ENCODE peak calls at places on chromosomes 4 and X, in eight cellular contexts. A, L, M, P, B, H, I and R are unnamed samples.

GRCh38 chrX:112865464-112866025 is 24.9 kb upstream of the AMOT start:
- DNase-seq in A (no peak), L (no peak), M (no peak), P (no peak), B (no peak), H (no peak), I (no peak), R (no peak)

GRCh38 chr4:185343726-185344581 is 51.8 kb downstream of the LRP2BP start:
- DNase-seq in A (no peak), L (no peak), M (peak), P (peak), B (no peak), H (peak), I (no peak), R (peak)

GRCh38 chr4:45944000-45944399 is 179.9 kb downstream of the GABRG1 start:
- DNase-seq in A (peak), L (no peak), M (no peak), P (no peak), B (no peak), H (no peak), I (no peak), R (no peak)

GRCh38 chr4:14596904-14597303 is 405.4 kb upstream of the CPEB2 start:
- DNase-seq in A (peak), L (no peak), M (no peak), P (no peak), B (no peak), H (no peak), I (no peak), R (no peak)

GRCh38 chrX:56233682-56234081 is 1.5 kb downstream of the KLF8 start:
- DNase-seq in A (no peak), L (peak), M (peak), P (peak), B (no peak), H (peak), I (peak), R (peak)

GRCh38 chr4:69239777-69240176 is 25.2 kb upstream of the UGT2B11 start:
- DNase-seq in A (no peak), L (no peak), M (no peak), P (no peak), B (no peak), H (no peak), I (no peak), R (no peak)

GRCh38 chrX:133838761-133839676 is 146.4 kb downstream of the GPC3 start:
- DNase-seq in A (peak), L (peak), M (no peak), P (peak), B (no peak), H (peak), I (no peak), R (no peak)

GRCh38 chr4:150942539-150942938 is 72.5 kb downstream of the LRBA start:
- DNase-seq in A (no peak), L (no peak), M (no peak), P (no peak), B (no peak), H (no peak), I (no peak), R (no peak)

GRCh38 chr4:175166020-175166419 is 247.9 kb downstream of the ADAM29 start:
- DNase-seq in A (no peak), L (no peak), M (no peak), P (no peak), B (no peak), H (no peak), I (no peak), R (no peak)

GRCh38 chrX:121781991-121782390 is 734.6 kb downstream of the GLUD2 start:
- DNase-seq in A (no peak), L (no peak), M (no peak), P (no peak), B (no peak), H (no peak), I (no peak), R (no peak)

GRCh38 chrX:96407501-96407900 is 277.1 kb upstream of the DIAPH2 start:
- DNase-seq in A (peak), L (peak), M (no peak), P (peak), B (no peak), H (peak), I (no peak), R (no peak)

GRCh38 chrX:133645977-133646750 is 230.9 kb upstream of the GPC4 start:
- DNase-seq in A (no peak), L (peak), M (no peak), P (peak), B (no peak), H (peak), I (no peak), R (no peak)

GRCh38 chr4:147984778-147985138 is 252.9 kb downstream of the ARHGAP10 start:
- DNase-seq in A (no peak), L (no peak), M (no peak), P (no peak), B (no peak), H (no peak), I (no peak), R (no peak)

GRCh38 chrX:14064632-14065432 is 35.1 kb upstream of the GEMIN8 start:
- DNase-seq in A (peak), L (peak), M (no peak), P (peak), B (no peak), H (peak), I (no peak), R (no peak)

GRCh38 chr4:2791518-2792395 is 1.1 kb upstream of the SH3BP2 start:
- DNase-seq in A (no peak), L (no peak), M (peak), P (no peak), B (no peak), H (no peak), I (no peak), R (no peak)

GRCh38 chrX:133497356-133497755 is 82.1 kb upstream of the GPC4 start:
- DNase-seq in A (no peak), L (no peak), M (no peak), P (no peak), B (no peak), H (no peak), I (no peak), R (no peak)

GRCh38 chr4:44487341-44487740 is 38.7 kb upstream of the KCTD8 start:
- DNase-seq in A (peak), L (no peak), M (no peak), P (peak), B (no peak), H (peak), I (no peak), R (no peak)

DNA sequence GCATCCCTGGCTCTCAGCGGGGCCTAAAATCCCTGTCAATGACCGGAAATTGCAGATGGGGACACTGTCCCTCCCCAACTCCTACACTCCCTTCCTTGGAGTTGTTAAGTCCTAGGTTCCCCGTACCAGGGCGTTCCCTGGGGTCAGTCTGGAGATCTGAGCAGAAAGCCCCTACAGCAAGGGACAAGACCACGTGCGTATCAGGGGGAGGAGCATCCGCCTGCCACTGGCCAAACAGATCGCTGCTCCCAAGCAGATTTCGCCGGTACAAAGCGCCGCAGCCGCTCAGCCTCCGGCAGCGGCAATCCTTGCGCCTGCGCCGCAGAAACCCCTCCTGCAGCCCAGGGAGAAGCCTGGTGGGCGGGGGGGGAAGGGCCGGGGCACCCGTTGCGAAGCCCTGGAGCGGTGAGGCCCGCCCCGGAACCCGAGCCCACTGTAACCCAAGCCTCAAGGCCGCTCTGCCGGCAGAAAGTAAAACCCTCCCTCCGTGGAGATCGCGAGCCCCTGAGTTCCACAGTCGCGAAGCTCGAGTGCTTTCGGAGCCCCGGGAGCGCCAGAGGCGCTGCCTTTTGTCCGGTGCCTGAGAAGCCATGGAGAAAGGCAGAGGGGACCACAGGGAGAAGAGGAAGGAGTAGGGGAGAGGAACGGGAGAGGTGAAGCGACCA is 2.7 kb downstream of the CRMP1 start:
- DNase-seq in A (no peak), L (peak), M (peak), P (no peak), B (no peak), H (no peak), I (no peak), R (no peak)
- H3K4me3 ChIP-seq in A (no peak), L (no peak), M (no peak), P (no peak), B (no peak), H (no peak), I (peak), R (no peak)

GRCh38 chrX:68919707-68920106 is 90.9 kb downstream of the EFNB1 start:
- DNase-seq in A (no peak), L (no peak), M (no peak), P (no peak), B (no peak), H (no peak), I (no peak), R (no peak)

GRCh38 chrX:68917799-68918198 is 89.0 kb downstream of the EFNB1 start:
- DNase-seq in A (no peak), L (no peak), M (no peak), P (no peak), B (no peak), H (no peak), I (no peak), R (no peak)

GRCh38 chrX:68920541-68920940 is 91.7 kb downstream of the EFNB1 start:
- DNase-seq in A (no peak), L (no peak), M (peak), P (peak), B (no peak), H (no peak), I (no peak), R (no peak)

GRCh38 chrX:68918202-68918601 is 89.4 kb downstream of the EFNB1 start:
- DNase-seq in A (peak), L (no peak), M (no peak), P (no peak), B (no peak), H (no peak), I (no peak), R (no peak)

GRCh38 chrX:68921937-68922456 is 93.2 kb downstream of the EFNB1 start:
- DNase-seq in A (no peak), L (no peak), M (no peak), P (no peak), B (no peak), H (no peak), I (no peak), R (no peak)
- TF ChIP-seq CTCF in A (no peak), L (no peak), M (no peak), P (no peak), B (no peak), H (no peak), I (no peak), R (no peak)

DNA sequence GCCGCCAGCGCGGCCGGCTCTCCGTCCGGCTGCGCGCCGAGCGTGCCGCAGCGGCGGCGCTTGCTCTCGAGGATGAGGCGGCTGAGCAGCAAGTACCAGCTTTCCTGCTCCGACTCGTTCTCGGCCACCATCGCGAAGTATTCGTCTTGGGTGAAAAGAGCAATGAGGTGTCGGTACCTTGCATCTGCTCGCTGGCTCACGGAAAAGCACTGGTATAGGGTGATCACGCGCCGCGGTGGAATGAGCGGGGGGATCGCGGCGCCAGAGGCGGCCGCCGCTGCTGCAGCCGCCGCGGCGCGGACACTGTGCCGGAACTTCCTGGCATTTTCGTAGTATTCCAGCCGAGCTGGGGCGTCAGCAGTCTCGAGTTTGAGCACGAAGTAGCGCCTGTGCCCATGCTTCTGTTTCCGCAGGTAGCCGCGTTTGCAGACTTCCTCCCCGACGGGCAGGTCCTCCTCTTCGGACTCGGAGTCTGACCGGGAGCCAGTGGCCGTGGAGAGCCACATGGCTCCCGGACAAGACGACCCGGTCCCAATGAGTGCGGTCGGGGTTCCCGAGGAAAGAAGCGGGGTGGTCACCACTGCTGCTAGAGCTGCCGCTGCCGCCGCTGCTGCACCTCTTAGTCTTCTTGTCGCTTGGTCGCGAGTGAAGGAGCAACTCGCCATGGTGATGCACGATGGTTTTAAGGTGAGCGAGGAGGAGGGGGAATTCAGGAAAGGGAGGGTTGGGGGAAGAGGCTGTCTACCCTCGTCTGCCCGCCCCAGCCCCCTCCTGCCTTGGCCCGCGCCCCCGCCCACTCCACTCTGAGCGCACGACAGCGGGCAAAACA is 469 bp downstream of the IRS4 start:
- DNase-seq in A (no peak), L (peak), M (no peak), P (peak), B (no peak), H (peak), I (peak), R (no peak)
- H3K4me3 ChIP-seq in A (peak), L (peak), M (peak), P (peak), B (peak), H (peak), I (peak), R (no peak)

GRCh38 chr4:130632731-130633604 is 1537.0 kb downstream of the C4orf33 start:
- DNase-seq in A (no peak), L (peak), M (no peak), P (no peak), B (no peak), H (peak), I (no peak), R (no peak)

GRCh38 chr4:130639871-130640270 is 1543.9 kb downstream of the C4orf33 start:
- DNase-seq in A (no peak), L (no peak), M (no peak), P (no peak), B (no peak), H (no peak), I (no peak), R (no peak)

GRCh38 chr4:130640583-130640982 is 1544.6 kb downstream of the C4orf33 start:
- DNase-seq in A (no peak), L (no peak), M (no peak), P (no peak), B (no peak), H (no peak), I (no peak), R (no peak)

DNA sequence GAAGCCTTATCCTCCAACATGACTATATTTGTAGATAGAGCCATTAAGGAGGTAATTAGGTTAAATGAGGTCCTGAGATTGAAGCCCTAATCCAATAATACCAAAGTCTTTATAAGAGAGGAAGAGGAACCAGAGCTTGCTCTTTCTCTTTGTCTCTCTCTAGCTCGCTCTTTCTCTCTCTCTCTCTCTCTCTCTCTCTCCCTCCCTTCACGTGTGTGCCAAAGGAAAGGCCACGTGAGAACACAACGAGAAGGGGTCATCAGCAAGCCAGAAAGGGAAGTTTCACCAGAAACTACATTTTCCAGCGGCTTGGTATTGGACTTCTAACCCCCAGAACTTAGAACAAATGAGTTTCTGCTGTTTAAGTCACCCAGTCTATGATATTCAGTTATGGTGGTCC is 1540.5 kb downstream of the C4orf33 start:
- DNase-seq in A (no peak), L (no peak), M (no peak), P (no peak), B (no peak), H (no peak), I (no peak), R (no peak)
- TF ChIP-seq CTCF in A (no peak), L (no peak), M (no peak), P (no peak), B (no peak), H (no peak), I (no peak), R (no peak)

DNA sequence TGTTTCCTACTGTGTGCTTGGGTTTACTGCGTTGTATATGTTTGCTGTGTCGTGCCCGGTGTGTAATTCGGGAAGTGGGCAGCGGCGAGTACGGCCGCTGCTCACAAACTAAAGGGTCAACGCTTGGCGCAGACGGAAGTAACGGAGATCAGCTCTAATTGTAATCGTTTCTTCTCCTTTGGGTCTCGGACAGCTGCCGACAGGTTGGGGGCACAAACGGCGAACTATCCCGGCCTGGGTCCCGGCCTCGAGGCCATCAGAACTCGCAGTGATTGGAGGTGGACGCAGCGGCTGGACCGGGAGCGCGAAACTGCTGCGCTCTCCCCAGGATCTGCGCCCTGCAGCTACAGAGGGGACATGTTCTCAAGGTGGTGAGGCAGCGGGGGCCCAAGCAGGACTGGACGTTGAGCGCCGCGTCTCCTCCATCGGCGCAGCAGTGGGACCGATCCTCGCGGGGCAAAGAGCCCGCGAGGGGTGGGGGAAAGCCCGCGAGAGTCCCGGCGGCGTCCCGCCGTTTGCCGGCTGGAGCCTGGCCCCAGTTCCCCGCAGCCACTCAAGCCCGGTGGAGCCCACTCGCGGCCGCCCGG is 516 bp upstream of the ZIC3 start:
- DNase-seq in A (no peak), L (no peak), M (no peak), P (no peak), B (no peak), H (no peak), I (no peak), R (no peak)
- H3K4me3 ChIP-seq in A (peak), L (peak), M (peak), P (peak), B (peak), H (peak), I (peak), R (no peak)

GRCh38 chr4:88573995-88574394 is 18.3 kb upstream of the HERC3 start:
- DNase-seq in A (peak), L (peak), M (no peak), P (peak), B (no peak), H (peak), I (no peak), R (no peak)
- TF ChIP-seq CTCF in A (peak), L (peak), M (peak), P (peak), B (peak), H (no peak), I (peak), R (no peak)

DNA sequence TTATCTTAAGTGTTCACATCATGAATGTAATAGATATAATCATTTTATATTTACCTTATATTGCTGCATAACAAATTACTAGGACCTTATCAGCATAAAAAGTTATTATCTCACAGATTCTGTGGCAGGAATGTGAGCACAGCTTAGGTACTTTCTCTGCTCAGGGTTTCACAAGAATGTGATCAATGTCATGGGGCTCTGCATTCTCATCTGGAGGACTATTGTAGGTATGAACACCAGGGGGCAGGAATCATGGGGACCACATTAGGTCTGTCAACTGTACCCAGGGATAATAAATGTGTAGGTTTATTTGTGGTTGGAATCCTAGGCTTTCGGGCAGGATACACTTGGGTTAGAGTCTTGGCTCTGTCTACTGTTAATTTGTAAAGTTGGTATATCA is 519.2 kb downstream of the ARAP2 start:
- DNase-seq in A (peak), L (no peak), M (no peak), P (no peak), B (no peak), H (no peak), I (no peak), R (no peak)
- H3K4me3 ChIP-seq in A (no peak), L (no peak), M (no peak), P (no peak), B (no peak), H (no peak), I (no peak), R (no peak)

DNA sequence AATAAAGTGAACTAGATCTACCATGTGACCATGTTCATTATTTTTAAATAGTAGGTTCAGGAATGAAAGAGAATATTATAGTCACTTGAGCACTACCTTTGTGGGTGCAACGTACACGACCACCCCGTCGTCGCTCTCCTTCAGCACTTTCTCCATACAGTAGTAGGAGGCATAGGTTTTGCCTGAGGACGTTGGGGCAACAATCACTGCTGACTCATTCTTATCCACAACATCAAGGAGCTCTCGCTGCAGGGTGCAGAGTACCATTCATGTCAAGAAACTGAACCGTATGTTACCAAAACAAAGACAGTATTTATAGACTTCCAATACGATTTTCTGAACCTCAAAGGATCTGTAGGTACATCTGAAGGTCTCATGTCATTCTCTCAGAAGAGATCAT is 44.7 kb downstream of the DDX60 start:
- DNase-seq in A (peak), L (no peak), M (no peak), P (no peak), B (no peak), H (no peak), I (no peak), R (no peak)
- TF ChIP-seq CTCF in A (no peak), L (no peak), M (no peak), P (no peak), B (no peak), H (no peak), I (no peak), R (no peak)